ENCODE peak calls at places on chromosomes 16 and 17, in five cellular contexts. G is H1, T is HepG2, N is K562, B is GM12878. O is an unnamed sample.

GRCh38 chr17:77327181-77327565 is 186.4 kb downstream of the SEC14L1 start:
- DNase-seq in N (no peak), T (no peak), B (no peak), G (no peak), O (peak)

GRCh38 chr17:54518706-54519105 is 381.9 kb upstream of the TOM1L1 start:
- DNase-seq in T (no peak), B (no peak), G (no peak), N (no peak), O (no peak)

GRCh38 chr17:43958953-43959352 is 5.2 kb upstream of the PYY start:
- DNase-seq in T (no peak), N (no peak), B (no peak), G (no peak), O (no peak)

GRCh38 chr17:17321356-17322025 is 18.3 kb downstream of the NT5M start:
- DNase-seq in B (no peak), N (no peak), T (no peak), G (no peak), O (no peak)

GRCh38 chr17:82940226-82941020 is 100.6 kb upstream of the ZNF750 start:
- DNase-seq in N (no peak), G (no peak), T (no peak), B (no peak), O (peak)

GRCh38 chr16:83441523-83441922 is 366.3 kb upstream of the HSBP1 start:
- DNase-seq in G (no peak), T (no peak), B (no peak), N (no peak), O (no peak)

GRCh38 chr17:6043405-6043804 is 26.8 kb upstream of the WSCD1 start:
- DNase-seq in N (no peak), T (no peak), G (no peak), B (no peak), O (no peak)

GRCh38 chr16:2282262-2282661 is 14.3 kb upstream of the RNPS1 start:
- DNase-seq in T (no peak), N (no peak), B (no peak), G (no peak), O (no peak)

GRCh38 chr17:21425321-21425720 is 49.2 kb downstream of the KCNJ12 start:
- DNase-seq in B (no peak), T (no peak), G (no peak), N (no peak), O (no peak)

GRCh38 chr17:39867084-39867890 is 715 bp upstream of the ZPBP2 start:
- DNase-seq in T (no peak), B (peak), G (no peak), N (no peak), O (no peak)

GRCh38 chr16:27838536-27839175 is 224.9 kb downstream of the GSG1L start:
- DNase-seq in T (no peak), B (no peak), N (no peak), G (no peak), O (no peak)

GRCh38 chr17:17749921-17750320 is 68.7 kb downstream of the RAI1 start:
- DNase-seq in T (peak), B (peak), G (peak), N (peak), O (peak)

GRCh38 chr16:23941963-23942564 is 106.3 kb downstream of the PRKCB start:
- DNase-seq in T (no peak), G (no peak), B (no peak), N (no peak), O (no peak)

GRCh38 chr16:75235721-75236193 is 15.7 kb downstream of the BCAR1 start:
- DNase-seq in T (no peak), B (no peak), G (no peak), N (no peak), O (peak)

GRCh38 chr16:28307936-28308335 is 15.6 kb downstream of the SBK1 start:
- DNase-seq in B (no peak), N (no peak), T (peak), G (no peak), O (no peak)

GRCh38 chr16:50213939-50214519 is 52.3 kb upstream of the ADCY7 start:
- DNase-seq in N (peak), B (no peak), G (no peak), T (peak), O (no peak)

GRCh38 chr16:1781758-1782407 is 488 bp downstream of the SPSB3 start:
- DNase-seq in B (no peak), N (no peak), G (peak), T (no peak), O (peak)

GRCh38 chr16:66287416-66287815 is 79.1 kb upstream of the CDH5 start:
- DNase-seq in T (no peak), N (no peak), B (no peak), G (no peak), O (no peak)

GRCh38 chr17:17472333-17472920 is 4.4 kb upstream of the MED9 start:
- DNase-seq in B (no peak), N (no peak), T (no peak), G (no peak), O (no peak)

GRCh38 chr17:82528484-82529265 is 9.1 kb downstream of the FOXK2 start:
- DNase-seq in N (no peak), B (no peak), G (no peak), T (no peak), O (no peak)

GRCh38 chr17:81684442-81684911 is 666 bp downstream of the HGS start:
- DNase-seq in G (no peak), T (peak), B (no peak), N (peak), O (no peak)

GRCh38 chr17:17940451-17940911 is 31.7 kb downstream of the TOM1L2 start:
- DNase-seq in N (no peak), G (no peak), B (no peak), T (no peak), O (no peak)

GRCh38 chr16:68365167-68365817 is 54.5 kb downstream of the PRMT7 start:
- DNase-seq in G (no peak), T (no peak), N (no peak), B (no peak), O (no peak)

GRCh38 chr17:4980644-4981216 is 6.7 kb downstream of the CAMTA2 start:
- DNase-seq in T (peak), N (peak), B (no peak), G (peak), O (peak)

GRCh38 chr17:76354317-76354729 is 607 bp upstream of the PRPSAP1 start:
- DNase-seq in N (no peak), B (no peak), G (no peak), T (no peak), O (no peak)

GRCh38 chr17:82662711-82663261 is 14.5 kb upstream of the WDR45B start:
- DNase-seq in N (no peak), G (no peak), T (no peak), B (no peak), O (no peak)

GRCh38 chr17:78883533-78884131 is 19.4 kb downstream of the CEP295NL start:
- DNase-seq in G (peak), B (no peak), T (peak), N (no peak), O (no peak)

GRCh38 chr16:55496509-55497145 is 12.2 kb upstream of the LPCAT2 start:
- DNase-seq in T (no peak), B (no peak), N (no peak), G (peak), O (no peak)

GRCh38 chr16:85936761-85937343 is 37.9 kb downstream of the IRF8 start:
- DNase-seq in T (no peak), B (no peak), N (no peak), G (no peak), O (no peak)
- TF ChIP-seq ATF2 in T (no peak), B (no peak), N (no peak), G (no peak), O (no peak)

GRCh38 chr16:53502331-53503269 is at the start of gene AKTIP:
- DNase-seq in N (no peak), T (no peak), B (no peak), G (peak), O (peak)
- TF ChIP-seq ATF3 in N (no peak), T (no peak), B (no peak), G (peak), O (no peak)

DNA sequence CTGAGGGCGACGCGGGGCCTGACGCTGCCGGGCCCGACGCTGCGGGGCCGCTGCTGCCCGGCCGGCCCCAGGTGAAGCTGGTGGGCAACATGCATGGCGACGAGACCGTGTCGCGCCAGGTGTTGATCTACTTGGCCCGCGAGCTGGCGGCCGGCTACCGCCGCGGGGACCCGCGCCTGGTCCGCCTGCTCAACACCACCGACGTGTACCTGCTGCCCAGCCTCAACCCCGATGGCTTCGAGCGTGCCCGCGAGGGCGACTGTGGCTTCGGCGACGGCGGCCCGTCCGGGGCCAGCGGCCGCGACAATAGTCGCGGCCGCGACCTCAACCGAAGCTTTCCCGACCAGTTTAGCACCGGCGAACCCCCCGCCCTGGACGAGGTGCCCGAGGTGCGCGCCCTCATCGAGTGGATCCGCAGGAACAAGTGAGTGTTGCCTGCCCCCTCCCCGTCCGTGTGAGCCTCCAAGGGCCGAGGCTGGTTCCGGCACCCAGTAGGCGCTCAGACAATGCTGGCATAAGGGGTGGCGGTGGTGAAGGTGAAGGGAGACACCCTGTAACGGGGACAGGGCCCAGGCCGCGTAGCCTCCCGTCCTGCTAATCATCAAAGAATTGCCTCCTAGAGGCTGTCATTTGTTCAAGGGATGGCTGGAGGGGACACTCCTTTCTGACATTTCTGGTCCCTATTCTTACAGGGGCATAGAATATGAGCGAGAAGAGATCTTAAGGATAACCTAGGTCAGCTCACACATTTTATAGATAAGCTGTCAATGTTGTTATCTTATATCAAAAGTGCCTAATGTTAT is 777 bp downstream of the CPD start:
- DNase-seq in T (no peak), B (no peak), N (peak), G (peak), O (peak)
- TF ChIP-seq ATF2 in T (no peak), B (no peak), N (no peak), G (no peak), O (no peak)

GRCh38 chr17:916315-916714 is 63.3 kb downstream of the NXN start:
- DNase-seq in B (no peak), G (no peak), N (no peak), T (no peak), O (no peak)

GRCh38 chr17:918102-918740 is 61.4 kb downstream of the NXN start:
- DNase-seq in B (no peak), N (no peak), G (no peak), T (no peak), O (no peak)

GRCh38 chr17:913207-913606 is 66.4 kb downstream of the NXN start:
- DNase-seq in G (no peak), N (no peak), T (no peak), B (no peak), O (no peak)

GRCh38 chr17:917391-917811 is 62.2 kb downstream of the NXN start:
- DNase-seq in G (no peak), N (no peak), B (no peak), T (no peak), O (no peak)

DNA sequence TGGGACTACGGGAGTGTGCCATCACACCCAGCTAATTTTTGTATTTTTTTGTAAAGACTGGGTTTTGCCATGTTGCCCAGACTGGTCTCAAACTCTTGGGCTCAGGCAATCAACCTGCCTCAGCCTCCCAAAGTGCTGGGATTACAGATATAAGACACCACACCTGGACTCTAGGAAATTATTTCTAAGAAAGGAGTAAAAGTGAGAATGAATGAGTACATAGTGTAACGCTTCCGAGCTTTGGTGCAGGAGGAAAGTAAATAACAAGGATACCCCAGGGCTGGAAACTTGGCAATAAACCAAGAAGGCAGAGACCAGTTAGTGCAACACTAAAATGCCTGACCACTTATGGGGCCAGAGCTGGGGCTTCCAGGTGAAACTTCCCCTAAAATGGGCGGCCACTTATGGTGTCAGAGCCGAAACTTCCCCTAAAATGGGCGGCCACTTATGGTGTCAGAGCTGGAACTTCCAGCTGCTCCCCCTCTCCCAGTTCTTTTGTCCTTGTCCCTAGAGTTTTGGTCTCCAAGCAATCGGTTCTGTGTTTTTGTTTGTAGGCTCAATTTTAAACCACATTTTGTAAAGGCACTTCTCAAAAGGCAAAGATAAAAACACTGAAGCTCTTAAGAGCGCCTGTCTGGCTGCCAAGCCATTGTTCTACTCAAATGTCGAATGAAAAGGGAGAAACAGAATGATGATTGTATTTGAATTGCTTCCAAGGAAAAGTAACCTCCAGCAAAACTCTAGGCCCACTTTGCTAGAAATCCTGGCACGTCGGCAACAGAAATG is 64.0 kb downstream of the NXN start:
- DNase-seq in G (no peak), N (no peak), T (no peak), B (no peak), O (no peak)
- TF ChIP-seq ATF3 in G (no peak), N (no peak), T (no peak), B (no peak), O (no peak)

GRCh38 chr17:56262854-56263253 is 109.6 kb downstream of the ANKFN1 start:
- DNase-seq in T (no peak), G (no peak), B (no peak), N (no peak), O (no peak)
- TF ChIP-seq ATF2 in T (no peak), G (no peak), B (no peak), N (no peak), O (no peak)

GRCh38 chr16:12146966-12147365 is 170.4 kb downstream of the SNX29 start:
- DNase-seq in B (no peak), G (no peak), T (no peak), N (no peak), O (no peak)
- TF ChIP-seq ATF3 in B (no peak), G (no peak), T (no peak), N (no peak), O (no peak)